ENCODE peak calls at places on chromosomes 12 and 14, in four cellular contexts. L is OCI-LY7, W is right lobe of liver, O is heart right ventricle. P is an unnamed sample.
A peak's percentile ranks its signal among the peaks of the same experiment; 100 is the strongest.

GRCh38 chr12:41473441-41473840 is 285.3 kb downstream of the PDZRN4 start:
- DNase-seq in L (no peak), W (no peak), O (no peak), P (peak; percentile 5)

GRCh38 chr14:74077401-74077800 is 6.9 kb downstream of the ALDH6A1 start:
- DNase-seq in L (no peak), W (no peak), O (no peak), P (no peak)

GRCh38 chr12:89701606-89702206 is 6.9 kb downstream of the ATP2B1 start:
- DNase-seq in L (no peak), W (no peak), O (no peak), P (no peak)

GRCh38 chr12:12157424-12157823 is 86.7 kb downstream of the BCL2L14 start:
- DNase-seq in L (no peak), W (no peak), O (no peak), P (no peak)

GRCh38 chr14:49306152-49306751 is 279.9 kb downstream of the RPS29 start:
- DNase-seq in L (peak; percentile 33), W (no peak), O (no peak), P (no peak)

GRCh38 chr12:111024205-111024794 is 103.9 kb upstream of the MYL2 start:
- DNase-seq in L (peak; percentile 74), W (peak; percentile 79), O (peak; percentile 42), P (peak; percentile 55)

GRCh38 chr12:2092890-2093289 is 40.1 kb downstream of the CACNA1C start:
- DNase-seq in L (no peak), W (no peak), O (peak; percentile 62), P (no peak)

GRCh38 chr12:101051901-101052550 is 158.0 kb downstream of the SLC5A8 start:
- DNase-seq in L (no peak), W (no peak), O (no peak), P (peak; percentile 60)

GRCh38 chr14:101071493-101071891 is 168.0 kb upstream of the RTL1 start:
- DNase-seq in L (no peak), W (no peak), O (no peak), P (no peak)

GRCh38 chr12:89181271-89181920 is 170.9 kb downstream of the DUSP6 start:
- DNase-seq in L (no peak), W (no peak), O (no peak), P (no peak)

GRCh38 chr12:50082644-50083043 is 2.5 kb upstream of the SMARCD1 start:
- DNase-seq in L (no peak), W (no peak), O (no peak), P (no peak)

GRCh38 chr12:6167327-6168280 is 32.6 kb upstream of the CD9 start:
- DNase-seq in L (no peak), W (peak; percentile 67), O (peak; percentile 80), P (peak; percentile 79)

GRCh38 chr12:72207094-72207493 is 65.1 kb upstream of the TRHDE start:
- DNase-seq in L (no peak), W (no peak), O (no peak), P (no peak)

GRCh38 chr14:100694579-100695422 is 31.9 kb upstream of the DLK1 start:
- DNase-seq in L (no peak), W (no peak), O (no peak), P (no peak)

GRCh38 chr12:57456145-57456700 is 1.1 kb downstream of the INHBE start:
- DNase-seq in L (peak; percentile 85), W (peak; percentile 41), O (no peak), P (peak; percentile 52)

GRCh38 chr12:123387508-123388217 is 3.7 kb downstream of the KMT5A start:
- DNase-seq in L (peak; percentile 49), W (no peak), O (no peak), P (no peak)
- H3K27ac ChIP-seq in L (peak overlapping the region; percentile 71), W (peak overlapping the region; percentile 60), O (peak overlapping the region; percentile 95), P (peak overlapping the region; percentile 87)

GRCh38 chr14:92586966-92587365 is 73.4 kb downstream of the RIN3 start:
- DNase-seq in L (no peak), W (no peak), O (no peak), P (no peak)

GRCh38 chr14:92590941-92591340 is 77.4 kb downstream of the RIN3 start:
- DNase-seq in L (no peak), W (no peak), O (no peak), P (no peak)

GRCh38 chr14:92591346-92591745 is 77.8 kb downstream of the RIN3 start:
- DNase-seq in L (no peak), W (no peak), O (no peak), P (no peak)

GRCh38 chr14:92586001-92586947 is 72.7 kb downstream of the RIN3 start:
- DNase-seq in L (no peak), W (no peak), O (peak; percentile 38), P (no peak)

DNA sequence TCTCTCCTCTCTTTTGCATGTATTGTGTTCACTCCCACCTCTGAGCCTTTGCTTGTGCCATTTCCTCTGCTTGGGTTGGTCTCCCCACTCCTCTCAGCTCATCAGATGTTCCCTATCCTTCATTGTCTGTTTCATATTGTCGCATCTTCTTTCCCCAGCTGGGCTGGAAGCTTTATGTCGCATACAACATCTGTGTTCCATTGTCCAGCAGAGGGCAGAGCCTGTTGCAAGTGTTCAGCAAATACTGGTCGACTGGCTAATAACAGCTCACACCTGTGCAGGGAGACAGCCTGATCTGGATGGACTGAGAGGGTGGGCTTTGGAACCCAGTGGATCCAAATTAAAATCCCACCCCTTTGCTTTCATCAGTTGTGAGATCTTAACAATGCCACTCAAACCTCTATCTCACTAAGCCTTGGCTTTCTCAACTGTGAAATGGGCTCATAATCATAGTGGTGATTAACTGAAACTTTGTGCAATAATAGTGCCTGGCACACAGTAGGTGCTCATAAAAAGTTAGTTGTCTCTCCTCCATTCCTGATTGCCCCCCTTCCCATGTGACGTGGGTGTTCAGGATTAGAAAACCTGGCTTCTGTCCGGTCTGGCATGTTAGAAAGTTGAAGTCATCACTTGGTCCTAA is 75.8 kb downstream of the RIN3 start:
- DNase-seq in L (peak; percentile 45), W (no peak), O (no peak), P (no peak)
- TF ChIP-seq CTCF in L (peak; percentile 72), W (no peak), O (no peak), P (no peak)

GRCh38 chr14:105897725-105898113 is 371.3 kb downstream of the TMEM121 start:
- DNase-seq in L (no peak), W (no peak), O (peak; percentile 2), P (no peak)

GRCh38 chr14:105899071-105899641 is 372.8 kb downstream of the TMEM121 start:
- DNase-seq in L (no peak), W (no peak), O (peak; percentile 2), P (no peak)

GRCh38 chr14:105899657-105900397 is 373.4 kb downstream of the TMEM121 start:
- DNase-seq in L (no peak), W (no peak), O (peak; percentile 1), P (no peak)

GRCh38 chr14:105900398-105901160 is 374.2 kb downstream of the TMEM121 start:
- DNase-seq in L (no peak), W (no peak), O (peak; percentile 1), P (no peak)

GRCh38 chr14:105898482-105899010 is 372.2 kb downstream of the TMEM121 start:
- DNase-seq in L (no peak), W (no peak), O (peak; percentile 2), P (no peak)
- H3K9me3 ChIP-seq in L (no peaks in the 10 kb centered on the region), W (no peaks in the 10 kb centered on the region), O (no peaks in the 10 kb centered on the region), P (no peaks in the 10 kb centered on the region)

GRCh38 chr12:109137055-109137454 is 20.7 kb downstream of the ACACB start:
- DNase-seq in L (no peak), W (no peak), O (no peak), P (no peak)

GRCh38 chr12:109130297-109130696 is 13.9 kb downstream of the ACACB start:
- DNase-seq in L (no peak), W (peak; percentile 46), O (no peak), P (no peak)

GRCh38 chr12:109130755-109131521 is 14.6 kb downstream of the ACACB start:
- DNase-seq in L (peak; percentile 41), W (peak; percentile 88), O (peak; percentile 84), P (peak; percentile 75)

GRCh38 chr12:109131522-109132050 is 15.2 kb downstream of the ACACB start:
- DNase-seq in L (peak; percentile 52), W (peak; percentile 57), O (peak; percentile 44), P (peak; percentile 52)

DNA sequence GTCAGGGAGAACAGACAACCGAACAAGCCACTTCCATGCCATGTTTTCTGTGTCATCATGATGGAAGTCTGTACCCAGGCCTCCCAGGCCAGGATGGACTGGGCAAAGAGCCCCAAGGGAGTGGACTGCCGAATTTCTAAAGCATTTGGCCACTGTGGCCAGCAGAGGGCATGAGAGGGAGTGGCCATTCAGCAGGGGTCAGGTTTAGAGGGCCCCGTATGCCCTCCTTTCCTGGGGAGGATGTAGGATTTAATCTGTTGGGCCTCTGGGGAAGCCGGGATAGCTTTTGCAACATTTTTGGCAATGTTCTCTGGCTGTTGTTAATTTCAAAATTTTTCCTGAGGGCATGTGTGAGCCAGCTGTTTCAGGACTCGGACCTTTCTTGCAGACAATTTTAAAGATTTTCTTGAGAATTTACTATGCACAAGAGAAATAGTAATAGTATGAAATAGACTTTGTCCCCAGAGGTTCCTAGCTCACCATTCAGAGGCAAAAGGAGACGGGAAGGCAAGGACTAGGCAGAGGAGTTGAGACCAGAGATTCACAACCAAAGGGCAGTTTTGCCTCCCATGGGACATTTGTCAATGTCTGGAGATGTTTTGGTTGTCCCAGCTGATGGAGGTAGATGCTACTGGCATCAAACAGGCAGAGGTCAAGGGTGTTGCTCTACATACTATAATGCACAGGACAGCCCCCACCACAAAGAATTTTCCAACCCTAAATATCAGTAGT is 18.0 kb downstream of the ACACB start:
- DNase-seq in L (no peak), W (peak; percentile 78), O (peak; percentile 34), P (peak; percentile 60)
- H3K27ac ChIP-seq in L (no peak overlapping the region), W (peak overlapping the region; percentile 32), O (peak overlapping the region; percentile 40), P (no peak overlapping the region)

GRCh38 chr12:38385492-38385864 is 68.9 kb downstream of the ALG10B start:
- DNase-seq in L (no peak), W (no peak), O (no peak), P (no peak)
- TF ChIP-seq CTCF in L (no peak), W (no peak), O (no peak), P (no peak)

DNA sequence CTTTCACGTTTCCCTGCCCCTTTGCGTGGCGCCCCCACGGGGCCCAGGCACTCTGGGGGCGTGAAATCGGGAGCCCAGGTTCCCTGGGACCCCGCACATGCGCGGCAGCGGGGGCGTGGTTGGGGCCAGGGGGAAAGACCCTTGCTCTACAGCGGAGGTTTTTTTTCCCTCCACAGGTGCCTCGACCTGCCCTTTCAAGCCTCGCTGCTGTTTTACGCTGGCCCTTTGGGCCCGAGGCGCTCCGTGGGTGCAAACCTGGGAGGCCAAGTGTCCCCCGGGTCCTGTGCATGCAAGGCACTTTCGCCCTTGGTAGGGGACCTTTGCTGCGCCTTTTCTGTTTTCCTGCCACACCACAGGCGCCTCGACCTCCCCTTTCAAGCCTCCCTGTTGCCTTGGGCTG is 329.8 kb downstream of the ALG10 start:
- DNase-seq in L (no peak), W (no peak), O (no peak), P (no peak)
- H3K9me3 ChIP-seq in L (no peaks in the 10 kb centered on the region), W (no peaks in the 10 kb centered on the region), O (no peaks in the 10 kb centered on the region), P (peaks cover 40% of the 10 kb centered on the region)

P was measured in body of pancreas.